ENCODE peak calls at places on chromosomes 6 and 20, in five cellular contexts. O is uterus, Q is psoas muscle, M is heart right ventricle, S is fibroblast of lung. U is an unnamed sample.

GRCh38 chr6:53943410-53943809 is 148.6 kb downstream of the LRRC1 start:
- DNase-seq in O (no peak), S (peak; percentile 82), M (no peak), Q (no peak), U (no peak)

GRCh38 chr6:145483191-145483996 is 251.9 kb downstream of the EPM2A start:
- DNase-seq in Q (no peak), S (no peak), O (no peak), M (no peak), U (no peak)

GRCh38 chr6:129490551-129491245 is 219.3 kb downstream of the ARHGAP18 start:
- DNase-seq in Q (no peak), M (peak; percentile 63), S (peak; percentile 96), O (peak; percentile 49), U (no peak)

GRCh38 chr20:48822879-48823385 is 4.9 kb downstream of the PREX1 start:
- DNase-seq in S (no peak), Q (no peak), M (no peak), O (no peak), U (no peak)

GRCh38 chr20:56439784-56440291 is 27.8 kb downstream of the CASS4 start:
- DNase-seq in S (peak; percentile 93), M (peak; percentile 63), O (no peak), Q (peak; percentile 60), U (peak; percentile 56)

GRCh38 chr6:9332241-9332640 is 896.9 kb upstream of the SLC35B3 start:
- DNase-seq in S (no peak), M (no peak), Q (no peak), O (no peak), U (no peak)

GRCh38 chr20:1817577-1818211 is 77.5 kb upstream of the SIRPA start:
- DNase-seq in O (no peak), Q (no peak), S (no peak), M (no peak), U (no peak)

GRCh38 chr6:72140795-72141194 is 254.4 kb downstream of the RIMS1 start:
- DNase-seq in S (peak; percentile 33), O (no peak), Q (no peak), M (no peak), U (no peak)

GRCh38 chr6:24743265-24743943 is 24.4 kb upstream of the C6orf62 start:
- DNase-seq in O (no peak), S (peak; percentile 98), Q (no peak), M (no peak), U (no peak)

GRCh38 chr6:140052757-140053729 is 678.6 kb upstream of the CITED2 start:
- DNase-seq in O (no peak), M (no peak), S (peak; percentile 55), Q (no peak), U (no peak)

GRCh38 chr20:7195704-7196103 is 428.2 kb downstream of the BMP2 start:
- DNase-seq in M (no peak), Q (peak; percentile 13), S (peak; percentile 30), O (no peak), U (no peak)

GRCh38 chr20:50354690-50355592 is 155.2 kb upstream of the PTPN1 start:
- DNase-seq in Q (no peak), S (no peak), M (no peak), O (no peak), U (no peak)

GRCh38 chr6:70638468-70638867 is 29.2 kb upstream of the SMAP1 start:
- DNase-seq in M (no peak), O (no peak), Q (no peak), S (no peak), U (no peak)

GRCh38 chr6:39357998-39358686 is 35.6 kb upstream of the KCNK16 start:
- DNase-seq in Q (no peak), O (no peak), S (peak; percentile 82), M (peak; percentile 50), U (no peak)

GRCh38 chr6:132333639-132334516 is 67.4 kb downstream of the MOXD1 start:
- DNase-seq in O (peak; percentile 33), S (peak; percentile 75), M (peak; percentile 48), Q (peak; percentile 20), U (no peak)

GRCh38 chr20:39004508-39004907 is 42.4 kb downstream of the DHX35 start:
- DNase-seq in Q (no peak), S (no peak), M (no peak), O (no peak), U (peak; percentile 59)

GRCh38 chr6:13859871-13860555 is 45.7 kb upstream of the MCUR1 start:
- DNase-seq in S (no peak), M (no peak), Q (no peak), O (no peak), U (no peak)

DNA sequence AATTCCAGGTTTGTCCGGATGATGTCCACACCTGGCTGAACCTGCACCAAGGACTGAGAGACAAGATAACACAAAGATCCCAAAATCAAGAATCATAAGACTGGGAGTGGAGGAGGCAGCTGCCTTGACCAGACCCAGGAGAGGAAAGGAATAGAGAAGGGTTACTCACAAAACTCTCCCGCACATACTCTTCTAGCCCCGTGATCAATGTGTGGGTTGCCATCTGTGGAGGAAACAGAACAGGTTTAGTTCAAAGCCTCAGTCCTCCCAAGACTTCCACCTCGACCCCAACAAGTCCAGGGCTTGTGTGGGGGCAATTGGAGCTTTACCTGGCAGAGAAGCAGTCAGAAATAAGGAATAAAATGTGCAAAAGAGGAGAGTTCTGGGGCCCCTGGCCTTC is 11.1 kb downstream of the BAG6 start:
- DNase-seq in Q (no peak), S (no peak), M (no peak), O (no peak), U (no peak)
- H3K36me3 ChIP-seq in Q (peaks cover 26% of the 10 kb centered on the region), S (peaks cover 36% of the 10 kb centered on the region), M (peaks cover 100% of the 10 kb centered on the region), O (no peaks in the 10 kb centered on the region), U (peaks cover 100% of the 10 kb centered on the region)

DNA sequence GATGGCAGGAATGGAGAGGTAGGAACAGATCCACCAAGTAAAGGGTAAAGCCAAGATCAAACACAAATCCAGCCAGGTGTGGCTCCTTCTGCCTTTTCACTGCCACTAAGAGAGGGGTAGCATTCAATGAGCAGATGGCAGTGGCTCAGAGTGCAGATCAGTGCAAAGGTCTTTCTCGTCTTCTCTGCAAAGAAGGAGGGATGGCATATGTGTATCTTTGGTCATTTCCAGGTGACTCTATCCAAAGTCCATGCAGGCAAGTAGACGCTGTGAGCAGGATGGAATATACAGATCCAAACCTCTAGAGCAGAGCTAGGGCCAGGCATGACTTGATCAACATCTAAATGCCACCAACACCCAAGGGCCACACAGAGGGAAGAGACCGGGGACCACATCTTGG is 6.9 kb downstream of the BANF2 start:
- DNase-seq in S (no peak), M (no peak), Q (no peak), O (no peak), U (no peak)
- H3K4me1 ChIP-seq in S (no peaks in the 10 kb centered on the region), M (peaks cover 15% of the 10 kb centered on the region), Q (no peaks in the 10 kb centered on the region), O (no peaks in the 10 kb centered on the region), U (no peaks in the 10 kb centered on the region)

GRCh38 chr20:44958276-44958675 is 1.9 kb downstream of the TOMM34 start:
- DNase-seq in S (no peak), M (no peak), Q (no peak), O (no peak), U (no peak)
- H3K4me3 ChIP-seq in S (no peak overlapping the region), M (no peak overlapping the region), Q (no peak overlapping the region), O (no peak overlapping the region), U (no peak overlapping the region)

GRCh38 chr6:170285482-170285881 is 5.4 kb downstream of the DLL1 start:
- DNase-seq in O (no peak), Q (no peak), S (no peak), M (no peak), U (no peak)
- H3K36me3 ChIP-seq in O (no peaks in the 10 kb centered on the region), Q (no peaks in the 10 kb centered on the region), S (no peaks in the 10 kb centered on the region), M (peaks cover 44% of the 10 kb centered on the region), U (peaks cover 36% of the 10 kb centered on the region)

U was measured in lower lobe of right lung.